ENCODE peak calls at places on chromosomes 16 and 17, in four cellular contexts. C is SK-N-SH; T is upper lobe of left lung; M is effector memory CD4-positive, alpha-beta T cell. F is an unnamed sample. For H3K9me3, the result is how much of the 10 kb centered on the place peaks cover.

GRCh38 chr16:81170824-81171223 is 67.7 kb upstream of the BCO1 start:
- DNase-seq in C (no peak), M (no peak), T (no peak), F (no peak)

GRCh38 chr16:9521749-9522370 is 430.4 kb downstream of the HAPSTR1 start:
- DNase-seq in T (no peak), C (no peak), M (no peak), F (peak)

GRCh38 chr17:81179220-81179619 is 13.2 kb upstream of the AATK start:
- DNase-seq in T (no peak), M (no peak), C (no peak), F (no peak)

GRCh38 chr17:45393477-45393876 is 39.2 kb downstream of the ARHGAP27 start:
- DNase-seq in T (no peak), C (no peak), M (no peak), F (no peak)

GRCh38 chr17:40311575-40311974 is 2.6 kb downstream of the RARA start:
- DNase-seq in M (no peak), C (no peak), T (peak), F (no peak)

GRCh38 chr16:25157476-25157875 is 45.9 kb downstream of the LCMT1 start:
- DNase-seq in T (no peak), M (no peak), C (no peak), F (no peak)

GRCh38 chr16:83400234-83400633 is 407.5 kb upstream of the HSBP1 start:
- DNase-seq in M (no peak), C (no peak), T (peak), F (no peak)

GRCh38 chr16:53664724-53665345 is 38.8 kb downstream of the RPGRIP1L start:
- DNase-seq in C (no peak), T (no peak), M (no peak), F (no peak)

GRCh38 chr17:58692239-58693055 is at the start of gene RAD51C:
- DNase-seq in C (peak), M (peak), T (peak), F (peak)

GRCh38 chr17:45692661-45693060 is 91.5 kb upstream of the CRHR1 start:
- DNase-seq in M (no peak), T (no peak), C (no peak), F (no peak)

GRCh38 chr16:28321700-28322411 is 29.5 kb downstream of the SBK1 start:
- DNase-seq in M (no peak), C (peak), T (no peak), F (peak)

GRCh38 chr16:11583171-11583570 is 3.5 kb downstream of the LITAF start:
- DNase-seq in T (no peak), C (no peak), M (no peak), F (no peak)

GRCh38 chr16:9124908-9125584 is 33.6 kb downstream of the HAPSTR1 start:
- DNase-seq in T (no peak), M (no peak), C (no peak), F (no peak)

GRCh38 chr17:60902399-60902798 is 224.7 kb downstream of the BCAS3 start:
- DNase-seq in C (no peak), M (no peak), T (no peak), F (no peak)

DNA sequence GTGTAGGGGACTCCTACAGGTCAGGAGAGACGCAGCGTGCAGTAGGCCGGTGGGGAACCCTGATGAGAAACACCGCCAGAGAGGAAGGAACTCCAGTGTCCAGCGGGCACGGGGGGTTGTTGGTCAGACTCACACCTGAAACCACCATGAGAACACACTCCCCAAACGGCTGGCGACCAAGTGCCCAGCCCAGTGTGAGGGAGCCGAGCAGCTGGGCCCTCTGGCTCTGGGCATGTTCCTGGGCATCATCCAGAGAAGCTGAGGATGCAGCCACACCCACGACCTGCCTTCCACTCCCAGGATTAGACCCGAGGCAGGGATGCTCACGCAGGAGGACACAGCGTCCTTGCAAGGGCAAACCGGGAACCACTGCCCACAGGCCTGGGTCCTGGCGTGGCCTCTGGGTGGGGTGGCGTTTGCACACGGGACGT is 108.3 kb upstream of the ZNF750 start:
- DNase-seq in C (no peak), T (peak), M (no peak), F (no peak)
- H3K9me3 ChIP-seq in C (under half), T (under half), M (under half), F (half or more)

GRCh38 chr17:68385490-68386215 is 71.6 kb downstream of the WIPI1 start:
- DNase-seq in M (no peak), T (no peak), C (no peak), F (no peak)
- H3K9me3 ChIP-seq in M (under half), T (under half), C (under half), F (under half)

DNA sequence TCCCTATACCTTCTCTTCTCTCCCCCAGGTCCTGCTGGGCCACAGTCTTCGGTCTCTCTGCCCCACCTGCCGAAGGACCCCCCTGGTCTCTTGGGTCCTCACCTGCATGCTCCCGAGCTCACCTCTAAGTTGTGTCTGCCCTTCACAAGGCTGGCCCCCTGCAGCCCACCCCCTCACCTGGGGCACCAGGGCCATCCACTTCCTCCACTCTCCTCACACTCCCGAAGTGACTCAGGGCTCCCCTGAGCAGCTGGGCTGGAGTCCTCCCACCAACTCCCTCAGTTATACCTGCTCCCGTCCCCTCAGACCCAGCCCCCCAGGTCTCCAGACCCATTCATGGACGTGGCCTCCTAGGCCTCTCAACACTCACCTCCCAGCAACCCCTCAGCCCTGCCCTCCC is 822.0 kb downstream of the KCNJ18 start:
- DNase-seq in M (no peak), T (no peak), C (no peak), F (no peak)
- H3K9me3 ChIP-seq in M (under half), T (under half), C (under half), F (under half)

DNA sequence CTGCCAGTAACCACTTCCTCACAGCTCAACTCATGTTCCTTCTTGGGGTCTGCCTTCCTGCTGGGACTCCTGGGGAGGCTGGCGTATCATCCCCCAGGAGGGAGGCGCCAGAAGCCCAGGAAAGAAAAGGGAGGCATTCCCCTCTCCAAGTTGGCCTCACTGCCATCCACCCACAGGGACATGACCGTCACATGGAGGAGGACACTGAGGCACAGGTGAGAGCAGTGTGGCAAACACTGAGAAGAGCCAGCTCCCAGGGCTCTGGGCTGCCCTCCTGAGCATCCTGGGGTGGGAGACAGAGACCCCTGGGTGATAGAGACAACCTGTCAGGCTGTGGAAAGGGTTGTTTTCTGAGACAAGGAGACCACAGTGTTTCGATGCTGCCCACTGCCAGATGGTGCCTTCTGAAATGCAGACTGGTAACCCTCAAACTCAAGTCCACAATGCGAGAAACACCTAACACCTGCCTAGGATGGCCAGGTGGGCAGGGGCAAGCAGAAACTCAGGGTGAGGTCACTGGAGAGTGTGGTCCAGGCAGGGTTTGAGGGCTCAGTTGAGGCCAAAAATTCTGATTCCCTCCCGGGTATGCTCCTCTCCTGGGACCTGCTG is 1722.1 kb downstream of the TP53TG3F start:
- DNase-seq in M (no peak), C (no peak), T (no peak), F (no peak)
- H3K9me3 ChIP-seq in M (under half), C (under half), T (under half), F (under half)